ENCODE peak calls at places on chromosomes 2 and 18, in six cellular contexts. C is fibroblast of the conjunctiva, E is AG08396, Z is NCI-H748 treated with DMSO at 0.1 percent for 48 hours, J is hypothalamus, D is cardiac fibroblast. R is an unnamed sample.

GRCh38 chr18:35041752-35042379 is 653 bp downstream of the MAPRE2 start:
- DNase-seq in C (no peak), J (no peak), Z (peak), E (no peak), D (peak), R (no peak)

GRCh38 chr2:17539993-17540812 is at the start of gene VSNL1:
- DNase-seq in J (peak), D (peak), E (peak), C (peak), Z (peak), R (peak)

GRCh38 chr18:55206941-55207340 is 247.7 kb upstream of the CCDC68 start:
- DNase-seq in E (no peak), Z (no peak), C (no peak), D (no peak), J (no peak), R (no peak)

GRCh38 chr18:13191779-13192178 is 26.8 kb upstream of the LDLRAD4 start:
- DNase-seq in J (no peak), D (peak), C (no peak), E (no peak), Z (no peak), R (no peak)

GRCh38 chr2:149808556-149808955 is 221.0 kb upstream of the MMADHC start:
- DNase-seq in Z (no peak), E (no peak), C (no peak), J (no peak), D (peak), R (peak)

GRCh38 chr2:231611273-231612198 is 18.9 kb downstream of the TEX44 start:
- DNase-seq in Z (no peak), D (peak), E (peak), C (no peak), J (no peak), R (peak)

GRCh38 chr2:235564884-235565530 is 71.2 kb downstream of the AGAP1 start:
- DNase-seq in J (no peak), E (no peak), D (no peak), C (no peak), Z (no peak), R (no peak)

GRCh38 chr2:218993345-218994315 is at the start of gene CRYBA2:
- DNase-seq in C (no peak), Z (peak), E (no peak), D (no peak), J (no peak), R (peak)

GRCh38 chr2:57878573-57878910 is 168.1 kb upstream of the VRK2 start:
- DNase-seq in C (no peak), Z (no peak), E (no peak), D (no peak), J (no peak), R (no peak)

GRCh38 chr2:232013701-232014353 is 52.3 kb downstream of the DIS3L2 start:
- DNase-seq in Z (no peak), C (peak), D (peak), J (no peak), E (peak), R (peak)

GRCh38 chr2:113173563-113174368 is at the start of gene PSD4:
- DNase-seq in E (no peak), J (no peak), D (no peak), C (no peak), Z (no peak), R (no peak)

GRCh38 chr2:218701806-218702205 is 8.8 kb upstream of the TTLL4 start:
- DNase-seq in Z (no peak), D (no peak), E (no peak), C (no peak), J (no peak), R (no peak)

GRCh38 chr2:11356760-11357159 is 12.3 kb upstream of the ROCK2 start:
- DNase-seq in J (no peak), Z (no peak), E (no peak), C (no peak), D (no peak), R (no peak)

GRCh38 chr2:99706734-99707133 is 216.9 kb upstream of the REV1 start:
- DNase-seq in E (no peak), D (no peak), Z (no peak), J (no peak), C (no peak), R (no peak)